ENCODE peak calls at places on chromosomes 16 and 17, in eight cellular contexts. R is IMR-90, C is A549, O is K562, H is right lobe of liver, G is upper lobe of left lung, M is HCT116, B is heart left ventricle. S is an unnamed sample.

GRCh38 chr17:79557276-79557675 is 53.6 kb downstream of the RBFOX3 start:
- ATAC-seq in B (no peak), R (no peak), H (no peak), M (no peak), G (no peak), O (no peak), C (no peak), S (no peak)

GRCh38 chr17:68697850-68698313 is 96.7 kb upstream of the FAM20A start:
- ATAC-seq in H (no peak), M (no peak), O (no peak), B (peak), R (peak), G (no peak), C (no peak), S (peak)

GRCh38 chr16:56779956-56780355 is 50.0 kb downstream of the NUP93 start:
- ATAC-seq in R (no peak), B (no peak), C (no peak), M (no peak), O (no peak), H (no peak), G (no peak), S (no peak)

GRCh38 chr16:4232541-4233386 is 9.1 kb downstream of the SRL start:
- ATAC-seq in R (no peak), H (no peak), O (peak), C (peak), M (no peak), G (peak), B (peak), S (no peak)

GRCh38 chr16:64469906-64470702 is 651.8 kb downstream of the CDH11 start:
- ATAC-seq in M (no peak), B (peak), R (peak), O (no peak), G (no peak), H (no peak), C (no peak), S (no peak)

GRCh38 chr16:31452631-31453106 is 6.6 kb upstream of the ARMC5 start:
- ATAC-seq in R (peak), B (no peak), C (peak), H (peak), O (peak), G (no peak), M (peak), S (peak)

GRCh38 chr17:47875586-47875985 is 20.4 kb upstream of the SP2 start:
- ATAC-seq in R (no peak), G (no peak), B (no peak), M (no peak), C (no peak), O (no peak), H (peak), S (no peak)

GRCh38 chr16:9908613-9909012 is 273.6 kb downstream of the GRIN2A start:
- ATAC-seq in B (no peak), H (no peak), O (no peak), C (no peak), M (no peak), G (no peak), R (no peak), S (no peak)

GRCh38 chr16:89060207-89060794 is 33.4 kb upstream of the ACSF3 start:
- ATAC-seq in C (no peak), M (no peak), G (no peak), R (no peak), O (no peak), H (no peak), B (no peak), S (no peak)
- TF ChIP-seq POLR2A in C (no peak), M (no peak), G (no peak), R (no peak), O (no peak), H (no peak), B (no peak), S (no peak)

GRCh38 chr17:36188891-36189306 is 7.7 kb downstream of the CCL3L1 start:
- ATAC-seq in R (no peak), B (peak), H (peak), C (no peak), G (peak), M (no peak), O (no peak), S (peak)

GRCh38 chr17:36183001-36183810 is 6.8 kb upstream of the TBC1D3B start:
- ATAC-seq in O (peak), C (peak), G (peak), H (peak), B (no peak), M (peak), R (peak), S (peak)

GRCh38 chr17:36185416-36185815 is 9.0 kb upstream of the TBC1D3B start:
- ATAC-seq in C (no peak), G (no peak), O (no peak), B (no peak), M (no peak), R (no peak), H (no peak), S (no peak)

GRCh38 chr17:36182176-36183000 is 6.0 kb upstream of the TBC1D3B start:
- ATAC-seq in O (no peak), H (peak), R (peak), G (peak), M (peak), B (no peak), C (peak), S (peak)

DNA sequence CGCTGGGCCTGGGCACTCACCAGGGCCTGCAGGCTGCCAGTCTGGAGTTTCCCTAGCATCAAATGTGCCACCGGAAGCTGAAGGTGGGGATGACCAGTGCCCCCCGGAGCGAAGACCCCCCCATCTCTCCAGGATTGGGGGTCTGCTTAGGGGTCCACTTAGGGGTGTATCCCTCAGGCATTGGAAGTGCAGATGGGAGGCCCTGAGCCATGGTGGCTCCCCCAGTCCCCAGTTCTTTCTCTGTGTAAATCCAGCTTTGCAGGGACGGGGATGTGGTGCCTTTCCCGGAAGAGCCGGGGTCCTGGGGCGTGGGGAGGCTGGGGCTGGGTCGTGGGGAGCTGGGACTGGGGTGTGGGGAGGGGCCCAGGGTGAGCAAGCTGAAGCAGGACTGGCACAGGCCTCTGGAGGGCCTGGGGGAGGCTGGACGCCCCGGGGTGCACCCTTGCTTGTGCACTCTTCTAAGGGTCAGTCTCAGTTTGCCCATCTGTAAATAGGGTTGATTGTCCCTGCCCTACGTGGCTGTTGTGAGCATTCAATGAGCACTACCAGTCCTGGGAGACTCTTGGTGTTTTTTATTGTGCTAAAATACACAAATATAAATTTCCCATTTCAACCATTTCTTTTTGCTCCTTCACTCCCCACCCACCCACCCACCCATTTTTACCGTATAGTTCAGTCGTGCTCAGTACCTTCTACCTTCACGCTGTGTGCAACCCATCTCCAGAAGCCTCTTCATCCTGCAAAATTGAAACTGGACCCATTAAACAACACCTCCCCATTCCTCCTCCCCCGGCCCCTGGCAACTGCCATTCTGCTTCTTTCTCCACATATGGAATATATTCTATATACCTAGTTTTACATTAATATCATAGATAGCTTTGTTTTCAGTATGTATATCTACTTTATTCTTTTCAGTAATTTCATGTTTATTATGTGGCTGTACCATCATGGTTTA is 7.7 kb upstream of the TBC1D3B start:
- ATAC-seq in R (no peak), C (no peak), G (peak), M (peak), O (no peak), H (peak), B (no peak), S (no peak)
- H3K4me3 ChIP-seq in R (no peak), C (peak), G (peak), M (peak), O (no peak), H (peak), B (peak), S (no peak)

DNA sequence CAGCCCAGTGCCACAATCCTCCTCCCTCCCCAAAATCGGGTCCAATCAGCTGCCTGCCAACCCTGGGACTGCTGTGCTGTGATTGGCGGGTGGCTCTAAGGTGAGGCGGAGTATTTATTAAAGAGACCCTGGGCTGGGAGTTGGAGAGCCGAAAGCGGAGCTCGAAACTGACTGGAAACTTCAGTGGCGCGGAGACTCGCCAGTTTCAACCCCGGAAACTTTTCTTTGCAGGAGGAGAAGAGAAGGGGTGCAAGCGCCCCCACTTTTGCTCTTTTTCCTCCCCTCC is at the start of gene SOX9:
- ATAC-seq in M (peak), O (no peak), C (peak), G (peak), B (peak), R (peak), H (peak), S (peak)
- TF ChIP-seq POLR2A in M (peak), O (no peak), C (peak), G (peak), B (peak), R (peak), H (peak), S (peak)

GRCh38 chr16:86288716-86289294 is 221.5 kb upstream of the FOXF1 start:
- ATAC-seq in C (no peak), G (no peak), M (no peak), H (no peak), R (no peak), B (no peak), O (no peak), S (no peak)
- H3K4me3 ChIP-seq in C (no peak), G (no peak), M (no peak), H (no peak), R (no peak), B (no peak), O (no peak), S (no peak)

S was measured in gastroesophageal sphincter.